ENCODE peak calls at places on chromosomes 5 and 9, in nine cellular contexts. M is uterus, J is fibroblast of lung, Y is hepatocyte, C is pancreas, Q is psoas muscle, S is upper lobe of right lung, R is GM23248, D is endodermal cell. V is an unnamed sample. For H3K4me1, the result is how much of the 10 kb centered on the place peaks cover.

GRCh38 chr5:140251527-140251973 is 51.4 kb downstream of the PFDN1 start:
- DNase-seq in Y (no peak), S (no peak), R (peak), M (no peak), C (no peak), D (no peak), J (peak), Q (no peak), V (peak)

GRCh38 chr5:62494772-62495171 is 82.2 kb downstream of the IPO11 start:
- DNase-seq in S (no peak), Q (no peak), J (no peak), Y (no peak), D (no peak), C (no peak), R (no peak), M (no peak), V (no peak)

GRCh38 chr9:456365-456764 is 241.7 kb downstream of the DOCK8 start:
- DNase-seq in Y (no peak), S (no peak), J (no peak), Q (peak), M (peak), R (no peak), C (peak), D (no peak), V (no peak)

GRCh38 chr5:77987331-77987730 is 211.2 kb upstream of the TBCA start:
- DNase-seq in M (no peak), S (no peak), Q (no peak), C (no peak), J (no peak), Y (no peak), D (no peak), R (no peak), V (no peak)

GRCh38 chr5:99004960-99005359 is 76.2 kb upstream of the CHD1 start:
- DNase-seq in M (no peak), Y (no peak), S (no peak), J (no peak), Q (no peak), C (no peak), D (no peak), R (no peak), V (no peak)

GRCh38 chr5:24401767-24402166 is 243.0 kb downstream of the CDH10 start:
- DNase-seq in C (no peak), Y (peak), D (no peak), M (no peak), S (no peak), J (no peak), R (peak), Q (no peak), V (no peak)

GRCh38 chr5:57862471-57863282 is 380.1 kb upstream of the ACTBL2 start:
- DNase-seq in R (peak), J (peak), Q (no peak), Y (peak), M (no peak), D (no peak), S (no peak), C (no peak), V (no peak)

GRCh38 chr9:97545507-97545906 is 44.0 kb downstream of the TMOD1 start:
- DNase-seq in J (no peak), D (no peak), Y (no peak), Q (no peak), R (no peak), M (no peak), C (no peak), S (peak), V (no peak)

GRCh38 chr5:126912607-126913006 is 117.8 kb downstream of the MARCHF3 start:
- DNase-seq in Y (no peak), Q (no peak), D (no peak), C (no peak), S (no peak), J (no peak), R (peak), M (no peak), V (no peak)

GRCh38 chr5:86918246-86918645 is 300.5 kb downstream of the COX7C start:
- DNase-seq in Y (no peak), C (no peak), M (no peak), D (no peak), R (no peak), Q (no peak), S (no peak), J (no peak), V (no peak)

DNA sequence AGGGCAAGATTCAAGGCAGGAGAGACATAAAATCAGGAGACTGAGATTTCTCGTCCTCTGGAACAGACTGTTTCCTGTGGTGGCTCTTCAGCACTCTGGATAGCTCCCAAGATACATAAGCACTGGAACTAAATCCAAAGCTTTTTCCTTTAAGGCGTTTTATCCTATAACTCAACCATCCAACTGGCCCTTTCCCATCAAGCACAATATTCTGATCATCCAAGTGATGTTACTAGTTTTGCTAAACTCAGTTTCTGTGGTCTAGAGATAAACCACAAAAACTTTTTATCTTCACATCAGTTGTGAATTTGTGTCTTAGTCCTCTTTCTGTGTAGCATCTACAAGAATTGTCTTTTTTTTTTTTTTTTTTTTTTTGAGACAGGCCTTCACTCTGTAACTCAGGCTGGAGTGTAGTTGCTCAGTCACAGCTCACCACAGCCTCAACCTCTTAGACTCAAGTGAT is 299.4 kb downstream of the COX7C start:
- DNase-seq in R (peak), Q (no peak), D (peak), J (peak), M (no peak), Y (peak), C (no peak), S (no peak), V (peak)
- H3K4me1 ChIP-seq in R (under half), Q (under half), D (under half), J (under half), M (under half), Y (under half), C (under half), S (under half), V (under half)

DNA sequence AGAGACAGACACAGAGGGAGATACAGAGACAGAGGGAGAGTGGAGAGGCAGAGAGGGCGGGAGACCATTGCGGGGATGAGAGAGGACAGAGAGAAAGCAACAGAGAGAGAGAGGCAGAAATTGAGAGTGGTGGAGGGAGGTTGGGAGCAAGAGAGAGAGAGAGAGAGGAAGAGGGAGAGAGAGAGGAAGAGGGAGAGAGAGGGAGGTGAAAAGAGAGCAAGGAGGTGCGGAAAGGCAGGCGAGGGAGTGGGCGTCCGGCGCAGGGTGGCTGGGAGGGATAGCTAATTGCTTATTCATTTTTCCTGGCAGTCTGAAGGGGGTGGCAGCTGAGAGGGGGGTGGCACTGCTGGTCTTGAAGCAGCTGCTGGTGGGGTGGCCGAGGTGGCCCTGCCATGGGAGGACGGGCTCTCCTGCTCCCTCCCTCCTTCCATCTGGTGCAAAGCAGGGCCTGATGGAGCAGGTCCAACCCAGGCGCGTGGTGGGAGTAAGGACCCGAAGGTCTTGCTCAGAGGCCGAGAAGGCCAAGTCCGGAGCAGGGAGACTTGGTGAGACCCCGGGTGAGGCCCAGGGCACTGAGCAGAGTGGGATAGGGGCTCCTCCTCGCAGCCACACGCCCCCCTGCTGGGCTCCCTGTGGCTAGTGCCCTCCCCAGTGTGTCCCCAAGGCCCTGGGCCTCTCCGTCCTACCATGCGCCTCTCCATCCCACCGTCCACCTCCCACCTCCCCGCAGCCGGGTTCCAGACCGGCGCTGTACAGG is 25.3 kb upstream of the RNU6ATAC start:
- DNase-seq in R (no peak), D (peak), C (no peak), J (no peak), S (peak), M (peak), Y (no peak), Q (peak), V (no peak)
- H3K4me3 ChIP-seq in R (no peak), D (no peak), C (no peak), J (no peak), S (no peak), M (no peak), Y (no peak), Q (no peak), V (no peak)

DNA sequence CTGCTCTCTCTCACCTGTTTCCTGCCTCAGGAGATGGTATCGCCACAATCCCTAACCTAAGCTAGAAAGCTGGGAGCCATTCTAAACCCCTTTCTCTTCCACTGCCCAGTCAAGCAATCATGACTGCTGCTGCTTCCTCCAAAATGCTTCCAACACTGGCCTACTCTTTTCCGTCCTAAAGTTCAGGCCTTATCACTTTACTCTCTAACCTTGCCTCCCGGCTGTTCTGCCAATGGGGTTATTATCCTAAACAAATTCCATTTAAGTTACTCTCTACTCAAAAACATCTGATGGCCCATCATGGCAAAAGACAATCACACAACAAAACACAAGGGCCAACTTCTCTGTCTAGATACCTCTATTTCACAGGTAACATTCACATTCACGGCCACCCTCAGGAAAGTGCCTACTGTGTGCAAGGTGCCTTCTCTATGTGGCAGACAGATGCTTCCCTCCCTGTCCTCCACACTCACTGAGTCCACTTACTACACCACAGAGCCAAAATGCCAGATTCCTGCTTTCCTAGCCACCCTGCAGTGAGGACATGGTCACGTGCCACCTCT is 168.0 kb downstream of the CDK5RAP2 start:
- DNase-seq in Q (no peak), S (no peak), M (no peak), R (no peak), Y (no peak), D (no peak), J (no peak), C (no peak), V (no peak)
- H3K27ac ChIP-seq in Q (peak), S (no peak), M (no peak), R (peak), Y (peak), D (no peak), J (peak), C (no peak), V (no peak)

GRCh38 chr5:109713453-109713852 is 23.7 kb downstream of the MAN2A1 start:
- DNase-seq in C (no peak), M (no peak), D (no peak), J (no peak), R (peak), Y (no peak), S (no peak), Q (no peak), V (no peak)
- H3K4me1 ChIP-seq in C (under half), M (under half), D (under half), J (under half), R (under half), Y (under half), S (under half), Q (under half), V (under half)

GRCh38 chr9:136565722-136566552 is 20.1 kb upstream of the NOTCH1 start:
- DNase-seq in D (no peak), J (no peak), Q (peak), M (no peak), C (peak), S (no peak), R (no peak), Y (no peak), V (no peak)

GRCh38 chr9:136564379-136564988 is 18.6 kb upstream of the NOTCH1 start:
- DNase-seq in J (peak), S (peak), Q (peak), C (peak), R (peak), D (peak), M (peak), Y (no peak), V (no peak)

GRCh38 chr9:136566553-136566895 is 20.7 kb upstream of the NOTCH1 start:
- DNase-seq in Q (no peak), M (no peak), R (no peak), J (no peak), D (no peak), S (no peak), C (peak), Y (no peak), V (no peak)

GRCh38 chr9:136563646-136564321 is 17.9 kb upstream of the NOTCH1 start:
- DNase-seq in Y (no peak), R (no peak), S (no peak), J (no peak), D (no peak), M (no peak), Q (peak), C (peak), V (no peak)

DNA sequence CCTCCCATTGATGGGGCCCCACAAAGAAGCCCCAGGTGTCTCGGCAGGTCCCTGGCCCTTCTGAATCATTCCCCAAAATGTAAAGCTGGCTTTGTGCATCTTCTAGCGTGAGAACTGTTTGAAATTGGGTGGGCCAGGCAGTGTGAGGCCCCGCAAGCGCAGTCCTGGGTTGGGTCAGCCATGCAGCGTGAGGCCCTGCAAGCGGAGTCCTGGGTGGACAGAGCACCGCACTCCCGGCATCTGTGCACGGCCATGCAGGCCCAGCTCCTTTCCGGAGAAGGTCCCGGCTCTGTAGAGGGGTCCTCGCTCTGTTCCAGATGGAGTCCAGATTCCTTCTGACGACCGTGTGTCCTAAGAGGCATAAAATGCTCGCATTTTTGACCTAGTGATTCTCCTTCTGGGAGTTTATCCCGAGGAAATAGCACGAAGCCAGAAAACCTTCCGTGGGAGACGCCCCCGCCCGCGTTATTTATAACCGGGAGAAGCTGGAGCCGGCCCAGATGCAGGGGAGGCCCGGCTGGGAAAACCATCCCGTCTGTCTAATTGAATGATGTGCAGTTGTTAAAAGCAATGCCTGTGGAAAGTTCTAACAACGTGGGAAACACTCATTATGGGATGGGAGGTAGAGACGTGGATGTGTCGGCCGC is 19.4 kb upstream of the NOTCH1 start:
- DNase-seq in Q (no peak), C (peak), J (peak), S (no peak), D (no peak), M (peak), Y (no peak), R (peak), V (no peak)
- H3K4me3 ChIP-seq in Q (no peak), C (no peak), J (no peak), S (no peak), D (no peak), M (no peak), Y (no peak), R (no peak), V (no peak)

GRCh38 chr5:157596449-157596848 is 20.9 kb upstream of the ADAM19 start:
- DNase-seq in S (no peak), C (no peak), R (peak), Q (no peak), M (no peak), D (no peak), Y (no peak), J (no peak), V (no peak)
- H3K27ac ChIP-seq in S (no peak), C (no peak), R (no peak), Q (no peak), M (no peak), D (no peak), Y (no peak), J (no peak), V (peak)

DNA sequence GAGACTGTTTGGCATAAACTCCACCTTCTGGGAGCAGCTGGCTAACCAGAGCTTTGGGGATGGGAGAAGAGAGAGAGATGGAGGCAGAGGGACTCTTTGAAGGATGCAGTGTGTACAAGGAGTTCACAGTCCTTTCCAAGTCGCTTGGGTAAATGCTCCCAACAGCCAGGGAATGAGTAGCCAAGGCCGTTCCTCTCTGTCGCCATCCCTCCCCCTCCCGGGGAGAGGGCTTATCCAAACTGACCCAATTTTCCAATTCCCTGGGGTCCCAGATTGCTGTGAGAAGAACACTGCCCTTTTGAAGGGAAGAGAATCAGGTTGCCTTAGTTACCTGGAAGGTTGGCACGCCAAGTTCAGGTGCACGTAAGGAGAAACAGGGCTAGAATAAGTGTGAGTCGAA is 7.9 kb downstream of the WWC1 start:
- DNase-seq in S (no peak), D (no peak), R (no peak), Q (no peak), M (no peak), J (no peak), Y (no peak), C (no peak), V (no peak)
- H3K4me1 ChIP-seq in S (under half), D (under half), R (under half), Q (under half), M (under half), J (under half), Y (under half), C (under half), V (under half)

GRCh38 chr9:31335529-31336234 is 1048.8 kb upstream of the ACO1 start:
- DNase-seq in Y (no peak), C (no peak), D (no peak), J (no peak), S (no peak), Q (no peak), R (no peak), M (no peak), V (no peak)

GRCh38 chr9:31334837-31335528 is 1049.5 kb upstream of the ACO1 start:
- DNase-seq in J (no peak), S (no peak), Q (no peak), C (no peak), D (no peak), Y (no peak), R (no peak), M (no peak), V (no peak)

GRCh38 chr9:31336391-31336790 is 1048.1 kb upstream of the ACO1 start:
- DNase-seq in R (no peak), C (no peak), Y (no peak), Q (no peak), J (no peak), S (no peak), M (no peak), D (no peak), V (no peak)

GRCh38 chr9:31336841-31337240 is 1047.6 kb upstream of the ACO1 start:
- DNase-seq in S (no peak), D (no peak), Q (no peak), J (no peak), M (no peak), R (no peak), C (no peak), Y (no peak), V (no peak)
- H3K4me3 ChIP-seq in S (no peak), D (no peak), Q (no peak), J (no peak), M (no peak), R (no peak), C (no peak), Y (no peak), V (no peak)

GRCh38 chr9:89390578-89390977 is 72.3 kb downstream of the SECISBP2 start:
- DNase-seq in C (no peak), S (no peak), D (no peak), Y (no peak), J (no peak), R (no peak), Q (no peak), M (no peak), V (no peak)
- H3K27ac ChIP-seq in C (peak), S (no peak), D (no peak), Y (no peak), J (no peak), R (no peak), Q (no peak), M (no peak), V (no peak)

V was measured in SJCRH30.